ENCODE peak calls at places on chromosomes 2 and 18, in seven cellular contexts. U is pancreas, B is AG09319, M is GM13976, Y is heart right ventricle, G is astrocyte, N is HCT116. Q is an unnamed sample.

GRCh38 chr2:239393941-239394340 is 6.9 kb downstream of the HDAC4 start:
- DNase-seq in U (no peak), B (no peak), M (no peak), Y (no peak), G (no peak), N (no peak), Q (no peak)

GRCh38 chr18:41449612-41450011 is 505.4 kb upstream of the PIK3C3 start:
- DNase-seq in U (no peak), B (no peak), M (no peak), Y (no peak), G (no peak), N (no peak), Q (no peak)

GRCh38 chr18:69795785-69796184 is 151.9 kb downstream of the CD226 start:
- DNase-seq in U (no peak), B (peak; percentile 4), M (no peak), Y (no peak), G (peak; percentile 29), N (no peak), Q (no peak)

GRCh38 chr2:217849154-217849553 is 153.6 kb downstream of the TNS1 start:
- DNase-seq in U (no peak), B (no peak), M (no peak), Y (no peak), G (no peak), N (no peak), Q (no peak)

GRCh38 chr2:120571015-120571728 is 164.5 kb upstream of the GLI2 start:
- DNase-seq in U (no peak), B (no peak), M (no peak), Y (no peak), G (no peak), N (no peak), Q (no peak)

GRCh38 chr2:30265441-30266015 is 34.2 kb downstream of the LBH start:
- DNase-seq in U (no peak), B (no peak), M (no peak), Y (no peak), G (peak; percentile 64), N (no peak), Q (no peak)

GRCh38 chr2:173555833-173556232 is 201.2 kb downstream of the CDCA7 start:
- DNase-seq in U (no peak), B (no peak), M (no peak), Y (no peak), G (peak; percentile 22), N (no peak), Q (no peak)

GRCh38 chr2:108918941-108919341 is 70.1 kb downstream of the EDAR start:
- DNase-seq in U (no peak), B (no peak), M (no peak), Y (no peak), G (no peak), N (no peak), Q (no peak)

GRCh38 chr2:237603718-237604362 is 13.3 kb upstream of the RAB17 start:
- DNase-seq in U (no peak), B (no peak), M (peak; percentile 66), Y (peak; percentile 64), G (peak; percentile 60), N (no peak), Q (peak; percentile 51)

GRCh38 chr2:62189196-62189595 is 6.7 kb upstream of the B3GNT2 start:
- DNase-seq in U (peak; percentile 54), B (no peak), M (no peak), Y (no peak), G (no peak), N (no peak), Q (no peak)

GRCh38 chr2:36667931-36668330 is 28.6 kb upstream of the VIT start:
- DNase-seq in U (no peak), B (no peak), M (no peak), Y (peak; percentile 8), G (no peak), N (no peak), Q (no peak)

GRCh38 chr2:43220229-43220981 is 6.0 kb downstream of the ZFP36L2 start:
- DNase-seq in U (no peak), B (no peak), M (no peak), Y (no peak), G (peak; percentile 28), N (no peak), Q (no peak)

GRCh38 chr18:22613058-22613690 is 195.5 kb upstream of the CTAGE1 start:
- DNase-seq in U (peak; percentile 11), B (no peak), M (no peak), Y (no peak), G (no peak), N (no peak), Q (no peak)

GRCh38 chr2:127205211-127206140 is 14.6 kb downstream of the CYP27C1 start:
- DNase-seq in U (no peak), B (no peak), M (no peak), Y (no peak), G (no peak), N (no peak), Q (no peak)

GRCh38 chr2:37786153-37786809 is 114.8 kb upstream of the CDC42EP3 start:
- DNase-seq in U (no peak), B (no peak), M (no peak), Y (no peak), G (no peak), N (no peak), Q (no peak)

GRCh38 chr2:9266711-9267110 is 60.1 kb downstream of the ASAP2 start:
- DNase-seq in U (no peak), B (no peak), M (no peak), Y (no peak), G (peak; percentile 82), N (no peak), Q (no peak)

GRCh38 chr2:173239644-173240043 is 115.0 kb upstream of the CDCA7 start:
- DNase-seq in U (no peak), B (no peak), M (peak; percentile 65), Y (no peak), G (no peak), N (no peak), Q (no peak)

GRCh38 chr18:8654482-8655451 is 45.5 kb downstream of the RAB12 start:
- DNase-seq in U (no peak), B (no peak), M (peak; percentile 54), Y (no peak), G (no peak), N (no peak), Q (no peak)

GRCh38 chr18:79947881-79948610 is 3.4 kb downstream of the SLC66A2 start:
- DNase-seq in U (no peak), B (no peak), M (no peak), Y (no peak), G (no peak), N (no peak), Q (no peak)

GRCh38 chr2:223260681-223261080 is 208.7 kb downstream of the KCNE4 start:
- DNase-seq in U (no peak), B (no peak), M (no peak), Y (no peak), G (peak; percentile 42), N (no peak), Q (no peak)

GRCh38 chr18:48228301-48228715 is 180.9 kb downstream of the ZBTB7C start:
- DNase-seq in U (no peak), B (no peak), M (no peak), Y (peak; percentile 34), G (no peak), N (no peak), Q (peak; percentile 89)

GRCh38 chr2:155190342-155190741 is 491.8 kb downstream of the KCNJ3 start:
- DNase-seq in U (no peak), B (no peak), M (no peak), Y (no peak), G (no peak), N (no peak), Q (no peak)

GRCh38 chr2:224882291-224883171 is 159.7 kb downstream of the DOCK10 start:
- DNase-seq in U (no peak), B (peak; percentile 52), M (no peak), Y (no peak), G (peak; percentile 90), N (no peak), Q (no peak)

GRCh38 chr2:122799391-122799790 is 1043.9 kb downstream of the TSN start:
- DNase-seq in U (no peak), B (no peak), M (no peak), Y (no peak), G (no peak), N (no peak), Q (no peak)

GRCh38 chr18:23137788-23138216 is 2.5 kb downstream of the CABLES1 start:
- DNase-seq in U (no peak), B (no peak), M (no peak), Y (no peak), G (no peak), N (no peak), Q (no peak)

GRCh38 chr2:19769513-19769912 is 132.3 kb downstream of the TTC32 start:
- DNase-seq in U (no peak), B (no peak), M (no peak), Y (no peak), G (no peak), N (no peak), Q (no peak)
- TF ChIP-seq CTCF in U (no peak), B (peak; percentile 12), M (peak; percentile 7), Y (no peak), G (no peak), N (peak; percentile 58), Q (peak; percentile 32)

DNA sequence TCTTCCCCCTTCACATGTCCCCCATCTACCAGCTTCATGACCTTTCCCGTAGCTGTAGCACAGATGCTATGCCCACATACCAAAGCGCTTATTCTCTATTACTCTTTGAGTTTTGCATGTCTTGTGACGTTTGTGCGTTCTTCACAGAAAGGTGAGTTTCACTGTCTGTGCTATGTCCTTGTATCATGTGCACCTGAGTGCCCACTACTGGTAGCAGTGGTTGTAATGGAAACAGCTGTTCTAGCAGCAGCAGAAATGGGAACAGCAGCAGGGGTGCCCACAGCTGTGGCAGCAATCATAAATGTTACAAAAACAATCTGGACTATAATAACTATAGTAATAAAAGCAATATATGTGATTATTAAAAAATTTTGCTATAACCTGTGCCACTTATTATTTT is 127.1 kb downstream of the STK39 start:
- DNase-seq in U (no peak), B (no peak), M (no peak), Y (no peak), G (no peak), N (no peak), Q (no peak)
- TF ChIP-seq CTCF in U (no peak), B (no peak), M (no peak), Y (no peak), G (no peak), N (peak; percentile 23), Q (no peak)

GRCh38 chr18:54848121-54848520 is 19.8 kb downstream of the RAB27B start:
- DNase-seq in U (no peak), B (no peak), M (no peak), Y (no peak), G (no peak), N (no peak), Q (no peak)
- TF ChIP-seq CTCF in U (no peak), B (no peak), M (no peak), Y (no peak), G (no peak), N (no peak), Q (no peak)

DNA sequence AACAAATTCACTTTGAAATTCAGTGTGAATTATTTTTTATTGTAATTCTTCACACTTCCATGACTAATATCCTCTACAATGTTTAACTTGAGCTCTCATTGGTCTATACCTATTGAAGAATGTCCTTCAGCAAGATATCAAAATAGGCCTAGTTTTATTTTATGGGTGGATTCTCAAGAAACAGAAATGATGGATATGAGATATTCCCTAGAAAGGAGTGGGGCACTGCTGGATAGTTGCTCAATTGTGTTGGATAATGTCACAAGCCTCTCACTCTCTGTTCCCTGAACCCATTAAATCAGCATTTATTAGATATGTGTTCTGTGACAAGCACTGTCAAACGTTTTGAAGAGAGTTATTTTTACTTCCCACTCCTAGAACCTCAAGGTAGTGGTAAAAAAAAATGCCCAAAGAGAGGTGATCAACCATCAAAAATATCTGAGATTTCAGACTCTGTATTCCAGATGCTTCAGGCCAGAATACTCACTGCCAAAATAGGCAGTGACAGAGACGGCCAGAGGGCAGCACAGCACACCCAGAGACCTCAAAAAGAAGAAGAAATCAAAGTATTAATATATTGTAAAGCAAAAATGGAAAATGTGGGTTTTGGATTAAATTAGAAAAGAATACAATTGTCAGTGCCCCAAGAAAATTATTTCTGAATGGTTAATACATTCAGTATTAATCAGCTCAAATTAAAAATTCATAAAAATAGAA is 87.6 kb downstream of the TRIB2 start:
- DNase-seq in U (no peak), B (no peak), M (no peak), Y (no peak), G (no peak), N (no peak), Q (no peak)
- TF ChIP-seq CTCF in U (no peak), B (no peak), M (no peak), Y (no peak), G (no peak), N (no peak), Q (no peak)